ENCODE peak calls at places on chromosomes 6 and 20, in eight cellular contexts. P is colonic mucosa, O is mesendoderm, Q is fibroblast of lung, E is DND-41, L is HepG2, R is neuronal stem cell, T is endothelial cell of umbilical vein. G is an unnamed sample.

GRCh38 chr6:137989696-137990095 is 117.5 kb downstream of the PERP start:
- DNase-seq in P (no peak), O (no peak), Q (peak), E (no peak), L (no peak), R (no peak), T (no peak), G (no peak)

GRCh38 chr6:132687306-132687705 is 26.5 kb downstream of the VNN1 start:
- DNase-seq in P (no peak), O (no peak), Q (peak), E (no peak), L (no peak), R (no peak), T (peak), G (peak)

GRCh38 chr20:23161968-23162696 is 76.0 kb upstream of the CD93 start:
- DNase-seq in P (peak), O (no peak), Q (peak), E (no peak), L (peak), R (no peak), T (peak), G (peak)

GRCh38 chr6:136774228-136775041 is 17.8 kb downstream of the MAP3K5 start:
- DNase-seq in P (no peak), O (peak), Q (peak), E (no peak), L (no peak), R (no peak), T (peak), G (no peak)

GRCh38 chr20:23362392-23363256 is 642 bp downstream of the GZF1 start:
- DNase-seq in P (peak), O (peak), Q (peak), E (peak), L (peak), R (no peak), T (no peak), G (no peak)

GRCh38 chr6:20364327-20364726 is 37.4 kb upstream of the E2F3 start:
- DNase-seq in P (no peak), O (no peak), Q (no peak), E (no peak), L (no peak), R (no peak), T (no peak), G (no peak)

GRCh38 chr20:50050214-50050613 is 62.7 kb downstream of the UBE2V1 start:
- DNase-seq in P (no peak), O (no peak), Q (no peak), E (no peak), L (no peak), R (no peak), T (no peak), G (no peak)

GRCh38 chr6:68572525-68572924 is 62.6 kb upstream of the ADGRB3 start:
- DNase-seq in P (no peak), O (peak), Q (peak), E (peak), L (peak), R (no peak), T (no peak), G (no peak)

DNA sequence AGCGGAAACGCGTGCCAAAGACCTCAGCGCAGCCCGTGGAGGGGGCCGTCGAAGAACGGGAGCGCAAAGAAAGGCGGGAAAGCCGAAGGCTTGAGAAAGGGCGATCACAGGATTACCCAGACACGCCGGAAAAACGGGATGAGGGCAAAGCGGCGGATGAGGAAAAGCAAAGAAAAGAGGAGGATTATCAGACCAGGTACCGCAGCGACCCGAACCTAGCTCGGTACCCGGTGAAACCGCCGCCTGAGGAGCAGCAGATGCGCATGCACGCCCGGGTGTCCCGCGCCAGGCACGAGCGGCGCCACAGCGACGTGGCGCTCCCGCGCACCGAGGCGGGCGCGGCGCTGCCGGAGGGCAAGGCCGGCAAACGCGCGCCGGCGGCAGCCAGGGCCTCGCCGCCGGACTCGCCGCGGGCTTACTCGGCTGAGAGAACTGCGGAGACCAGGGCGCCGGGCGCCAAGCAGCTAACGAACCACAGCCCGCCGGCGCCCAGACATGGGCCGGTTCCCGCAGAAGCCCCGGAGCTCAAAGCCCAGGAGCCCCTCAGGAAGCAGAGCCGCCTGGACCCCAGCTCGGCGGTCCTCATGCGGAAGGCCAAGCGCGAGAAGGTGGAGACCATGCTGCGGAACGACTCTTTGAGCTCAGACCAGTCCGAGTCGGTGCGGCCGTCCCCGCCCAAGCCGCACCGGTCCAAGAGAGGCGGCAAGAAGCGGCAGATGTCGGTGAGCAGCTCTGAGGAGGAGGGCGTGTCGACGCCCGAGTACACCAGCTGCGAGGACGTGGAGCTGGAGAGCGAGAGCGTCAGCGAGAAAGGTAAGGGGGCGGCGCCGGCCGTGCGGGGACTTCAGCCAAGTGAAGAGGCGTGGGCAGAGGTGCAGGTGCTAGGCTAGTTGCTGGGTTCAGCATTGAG is 296.2 kb downstream of the RIMS1 start:
- DNase-seq in P (peak), O (peak), Q (peak), E (no peak), L (no peak), R (peak), T (peak), G (no peak)
- H3K27ac ChIP-seq in P (no peak), O (no peak), Q (no peak), E (no peak), L (no peak), R (no peak), T (no peak), G (no peak)

DNA sequence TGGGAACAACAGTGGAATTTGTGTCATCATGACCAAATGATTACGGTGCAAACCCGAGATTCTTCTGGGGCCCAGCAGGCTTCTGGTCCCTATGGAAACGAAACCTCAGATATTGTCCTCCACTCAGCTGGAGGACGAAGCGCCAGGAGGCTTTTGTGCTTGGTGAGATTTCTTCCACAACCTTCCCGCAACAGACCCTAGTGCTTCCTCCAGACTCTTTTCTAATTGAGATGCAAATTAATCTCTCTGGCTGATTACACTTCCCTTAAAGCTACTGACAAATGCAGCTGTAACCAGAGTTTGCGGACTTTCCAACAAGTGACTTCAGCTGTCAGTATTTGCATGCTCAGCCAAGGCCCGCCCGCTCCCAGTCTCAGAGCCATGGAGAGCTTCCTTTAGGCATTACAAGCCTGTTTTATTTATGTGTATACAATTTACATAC is 96.0 kb downstream of the INSM1 start:
- DNase-seq in P (no peak), O (peak), Q (peak), E (no peak), L (no peak), R (peak), T (no peak), G (peak)
- H3K9ac ChIP-seq in P (no peak), O (no peak), Q (no peak), E (no peak), L (no peak), R (no peak), T (no peak), G (no peak)

GRCh38 chr6:82737965-82738364 is 327.7 kb downstream of the UBE3D start:
- DNase-seq in P (no peak), O (no peak), Q (no peak), E (no peak), L (no peak), R (no peak), T (no peak), G (no peak)

GRCh38 chr6:82741325-82741995 is 324.2 kb downstream of the UBE3D start:
- DNase-seq in P (no peak), O (no peak), Q (peak), E (no peak), L (no peak), R (no peak), T (no peak), G (no peak)

GRCh38 chr6:82740066-82740465 is 325.6 kb downstream of the UBE3D start:
- DNase-seq in P (no peak), O (no peak), Q (no peak), E (no peak), L (no peak), R (no peak), T (no peak), G (no peak)

GRCh38 chr6:82738773-82739172 is 326.9 kb downstream of the UBE3D start:
- DNase-seq in P (no peak), O (peak), Q (no peak), E (no peak), L (no peak), R (no peak), T (no peak), G (no peak)

DNA sequence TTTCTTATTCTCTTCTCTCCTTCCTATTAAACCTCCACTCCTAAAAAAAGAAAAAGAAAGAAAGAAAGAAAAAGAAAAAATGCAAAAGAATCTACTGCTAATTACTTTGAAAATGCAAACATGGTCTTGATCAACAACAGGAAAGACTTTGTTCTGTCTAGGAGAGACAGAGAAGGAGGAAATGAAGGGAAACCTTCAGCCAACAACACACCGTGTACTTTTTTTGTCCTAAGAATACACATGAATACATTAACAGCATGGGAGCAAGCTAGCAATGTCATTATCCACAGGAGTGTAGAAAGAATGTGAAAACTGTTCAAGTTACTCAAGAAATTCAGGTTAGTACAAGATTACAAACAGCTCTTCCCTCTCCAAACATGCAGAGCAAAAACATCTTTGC is 326.4 kb downstream of the UBE3D start:
- DNase-seq in P (no peak), O (no peak), Q (no peak), E (no peak), L (no peak), R (no peak), T (no peak), G (no peak)
- H3K27ac ChIP-seq in P (no peak), O (no peak), Q (no peak), E (no peak), L (no peak), R (peak), T (no peak), G (peak)

GRCh38 chr6:46376562-46376969 is 114.7 kb downstream of the RCAN2 start:
- DNase-seq in P (no peak), O (no peak), Q (no peak), E (peak), L (no peak), R (no peak), T (no peak), G (no peak)
- H3K9ac ChIP-seq in P (no peak), O (no peak), Q (no peak), E (no peak), L (no peak), R (no peak), T (no peak), G (no peak)

DNA sequence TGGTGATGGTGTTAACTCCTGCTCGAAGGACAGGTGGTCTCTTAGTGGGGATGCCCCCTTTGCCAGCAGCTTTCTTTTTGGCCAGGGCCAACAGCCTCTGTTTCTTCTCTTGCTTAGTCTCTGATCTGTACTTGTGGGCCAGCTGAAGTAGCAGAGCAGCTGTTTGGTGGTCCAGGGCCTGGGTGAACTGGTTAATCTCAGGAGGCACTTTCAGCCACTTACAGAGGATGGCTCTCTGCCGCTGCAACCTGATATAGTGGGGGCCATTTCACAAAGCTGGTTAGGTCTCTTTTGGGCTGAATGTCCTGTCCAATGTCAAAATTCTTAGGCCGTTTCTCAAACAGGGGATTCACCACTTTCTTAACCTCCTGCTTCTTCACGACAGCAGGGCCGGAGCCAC is 23.2 kb upstream of the LOC128125822 start:
- DNase-seq in P (no peak), O (no peak), Q (no peak), E (no peak), L (no peak), R (no peak), T (no peak), G (no peak)
- H3K27ac ChIP-seq in P (no peak), O (no peak), Q (no peak), E (no peak), L (no peak), R (no peak), T (no peak), G (no peak)

GRCh38 chr20:58908216-58908615 is 55.7 kb downstream of the GNAS start:
- DNase-seq in P (no peak), O (no peak), Q (no peak), E (no peak), L (no peak), R (no peak), T (peak), G (no peak)
- H3K9ac ChIP-seq in P (no peak), O (no peak), Q (peak), E (no peak), L (no peak), R (no peak), T (peak), G (no peak)

GRCh38 chr6:51184046-51184445 is 365.4 kb downstream of the TFAP2B start:
- DNase-seq in P (no peak), O (no peak), Q (no peak), E (no peak), L (no peak), R (no peak), T (no peak), G (no peak)
- H3K27ac ChIP-seq in P (no peak), O (no peak), Q (no peak), E (no peak), L (no peak), R (no peak), T (no peak), G (no peak)

G was measured in SK-N-MC.